ENCODE peak calls at places on chromosomes 16 and 17, in nine cellular contexts. V, D, Z, H, Y, N, W, P and J are unnamed samples.

GRCh38 chr17:62178579-62178978 is 113.5 kb upstream of the MED13 start:
- DNase-seq in V (no peak), D (no peak), Z (peak), H (no peak), Y (no peak), N (no peak), W (no peak), P (no peak), J (no peak)

GRCh38 chr16:535446-536405 is 8.2 kb downstream of the CAPN15 start:
- DNase-seq in V (peak), D (no peak), Z (peak), H (no peak), Y (no peak), N (no peak), W (peak), P (no peak), J (no peak)

GRCh38 chr17:1590031-1590746 is 27.6 kb upstream of the PITPNA start:
- DNase-seq in V (peak), D (peak), Z (peak), H (no peak), Y (peak), N (no peak), W (peak), P (no peak), J (no peak)

GRCh38 chr17:17533901-17534441 is 37.8 kb upstream of the RASD1 start:
- DNase-seq in V (peak), D (no peak), Z (peak), H (no peak), Y (no peak), N (no peak), W (peak), P (no peak), J (no peak)

GRCh38 chr17:60652484-60653247 is 25.0 kb upstream of the BCAS3 start:
- DNase-seq in V (no peak), D (no peak), Z (no peak), H (no peak), Y (no peak), N (no peak), W (no peak), P (no peak), J (no peak)

GRCh38 chr17:1647802-1648581 is 1.7 kb downstream of the RILP start:
- DNase-seq in V (peak), D (no peak), Z (peak), H (no peak), Y (no peak), N (peak), W (peak), P (no peak), J (no peak)

GRCh38 chr16:2860826-2861567 is 3.0 kb upstream of the PRSS22 start:
- DNase-seq in V (no peak), D (no peak), Z (no peak), H (no peak), Y (no peak), N (no peak), W (no peak), P (no peak), J (no peak)

GRCh38 chr17:38617074-38617860 is 11.5 kb upstream of the SRCIN1 start:
- DNase-seq in V (no peak), D (no peak), Z (no peak), H (no peak), Y (no peak), N (peak), W (no peak), P (no peak), J (no peak)

GRCh38 chr16:69083306-69083941 is 22.0 kb upstream of the HAS3 start:
- DNase-seq in V (no peak), D (no peak), Z (no peak), H (no peak), Y (no peak), N (no peak), W (no peak), P (no peak), J (no peak)

GRCh38 chr17:77356690-77357201 is 216.0 kb downstream of the SEC14L1 start:
- DNase-seq in V (no peak), D (no peak), Z (no peak), H (no peak), Y (peak), N (peak), W (peak), P (peak), J (no peak)

GRCh38 chr16:69482410-69482951 is 58.1 kb downstream of the CYB5B start:
- DNase-seq in V (no peak), D (peak), Z (no peak), H (no peak), Y (peak), N (peak), W (peak), P (peak), J (no peak)

GRCh38 chr17:68955181-68955841 is at the start of gene ABCA8:
- DNase-seq in V (no peak), D (no peak), Z (peak), H (no peak), Y (no peak), N (no peak), W (no peak), P (peak), J (no peak)

GRCh38 chr17:80220709-80221215 is 535 bp downstream of the SLC26A11 start:
- DNase-seq in V (peak), D (peak), Z (no peak), H (peak), Y (no peak), N (peak), W (no peak), P (no peak), J (peak)

GRCh38 chr17:39099686-39100293 is 51.6 kb downstream of the PLXDC1 start:
- DNase-seq in V (peak), D (peak), Z (no peak), H (no peak), Y (no peak), N (peak), W (no peak), P (peak), J (no peak)

GRCh38 chr17:44004761-44005526 is 522 bp downstream of the NAGS start:
- DNase-seq in V (peak), D (peak), Z (no peak), H (peak), Y (peak), N (no peak), W (peak), P (no peak), J (peak)

GRCh38 chr17:17140590-17140980 is 65.5 kb downstream of the PLD6 start:
- DNase-seq in V (no peak), D (no peak), Z (peak), H (no peak), Y (no peak), N (no peak), W (no peak), P (no peak), J (no peak)

GRCh38 chr16:17266606-17267313 is 204.0 kb downstream of the XYLT1 start:
- DNase-seq in V (peak), D (peak), Z (no peak), H (no peak), Y (no peak), N (no peak), W (peak), P (no peak), J (no peak)

GRCh38 chr17:45149037-45149668 is 878 bp downstream of the HEXIM1 start:
- DNase-seq in V (peak), D (peak), Z (peak), H (peak), Y (peak), N (peak), W (peak), P (peak), J (peak)

GRCh38 chr16:31094088-31094423 is 541 bp downstream of the VKORC1 start:
- DNase-seq in V (no peak), D (no peak), Z (no peak), H (peak), Y (peak), N (no peak), W (no peak), P (no peak), J (no peak)

GRCh38 chr16:30985401-30986128 is 558 bp downstream of the HSD3B7 start:
- DNase-seq in V (peak), D (peak), Z (peak), H (peak), Y (peak), N (no peak), W (peak), P (no peak), J (peak)

GRCh38 chr17:19464033-19465026 is 53.3 kb downstream of the RNF112 start:
- DNase-seq in V (no peak), D (peak), Z (no peak), H (no peak), Y (no peak), N (peak), W (peak), P (no peak), J (no peak)

GRCh38 chr17:73497721-73498120 is 146.5 kb downstream of the SDK2 start:
- DNase-seq in V (no peak), D (no peak), Z (no peak), H (no peak), Y (no peak), N (no peak), W (no peak), P (no peak), J (no peak)

GRCh38 chr16:53061701-53062159 is 6.9 kb downstream of the CHD9 start:
- DNase-seq in V (peak), D (no peak), Z (no peak), H (no peak), Y (no peak), N (no peak), W (peak), P (no peak), J (no peak)

GRCh38 chr17:37648555-37648954 is 5.3 kb upstream of the DDX52 start:
- DNase-seq in V (no peak), D (no peak), Z (no peak), H (no peak), Y (no peak), N (no peak), W (no peak), P (no peak), J (no peak)

GRCh38 chr17:47660064-47660492 is 10.4 kb downstream of the KPNB1 start:
- DNase-seq in V (no peak), D (no peak), Z (no peak), H (no peak), Y (no peak), N (no peak), W (no peak), P (no peak), J (no peak)

GRCh38 chr17:77942111-77942988 is 16.2 kb upstream of the TNRC6C start:
- DNase-seq in V (no peak), D (no peak), Z (no peak), H (no peak), Y (peak), N (no peak), W (no peak), P (peak), J (no peak)

DNA sequence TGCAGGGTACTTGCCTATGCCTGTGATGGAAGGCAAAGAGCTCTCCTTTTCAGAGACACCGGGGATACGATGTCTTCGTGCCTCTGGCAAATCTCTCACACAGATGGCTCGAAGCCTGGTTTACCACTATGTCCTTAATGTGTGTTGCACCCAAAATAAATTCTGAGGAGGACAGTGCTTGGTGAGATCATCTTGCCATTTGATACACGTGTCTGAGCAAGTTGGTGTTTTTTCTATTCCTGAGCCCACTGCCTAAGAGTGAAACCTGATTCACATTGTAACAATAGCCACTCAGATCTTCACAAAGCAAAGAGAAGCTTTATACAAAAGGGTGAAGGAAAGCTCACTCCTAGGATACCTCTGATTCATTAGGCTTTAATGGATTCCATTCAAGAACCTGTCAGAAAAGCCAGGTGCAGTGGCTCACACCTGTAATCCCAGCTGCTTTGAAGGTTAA is 33.1 kb upstream of the AKAP1 start:
- DNase-seq in V (no peak), D (no peak), Z (no peak), H (no peak), Y (no peak), N (peak), W (no peak), P (no peak), J (no peak)
- TF ChIP-seq EP300 in V (no peak), D (no peak), Z (no peak), H (no peak), Y (no peak), N (no peak), W (no peak), P (no peak), J (no peak)

GRCh38 chr17:50056961-50057330 is 1.0 kb downstream of the ITGA3 start:
- DNase-seq in V (peak), D (no peak), Z (peak), H (no peak), Y (no peak), N (no peak), W (peak), P (no peak), J (peak)
- TF ChIP-seq EP300 in V (no peak), D (no peak), Z (no peak), H (no peak), Y (no peak), N (no peak), W (no peak), P (no peak), J (no peak)

GRCh38 chr16:62135903-62136302 is 99.7 kb upstream of the CDH8 start:
- DNase-seq in V (no peak), D (no peak), Z (no peak), H (no peak), Y (no peak), N (no peak), W (no peak), P (no peak), J (no peak)

GRCh38 chr16:62137991-62138390 is 101.8 kb upstream of the CDH8 start:
- DNase-seq in V (no peak), D (no peak), Z (no peak), H (no peak), Y (no peak), N (no peak), W (no peak), P (no peak), J (no peak)
- TF ChIP-seq EP300 in V (no peak), D (no peak), Z (no peak), H (no peak), Y (no peak), N (no peak), W (no peak), P (no peak), J (no peak)

DNA sequence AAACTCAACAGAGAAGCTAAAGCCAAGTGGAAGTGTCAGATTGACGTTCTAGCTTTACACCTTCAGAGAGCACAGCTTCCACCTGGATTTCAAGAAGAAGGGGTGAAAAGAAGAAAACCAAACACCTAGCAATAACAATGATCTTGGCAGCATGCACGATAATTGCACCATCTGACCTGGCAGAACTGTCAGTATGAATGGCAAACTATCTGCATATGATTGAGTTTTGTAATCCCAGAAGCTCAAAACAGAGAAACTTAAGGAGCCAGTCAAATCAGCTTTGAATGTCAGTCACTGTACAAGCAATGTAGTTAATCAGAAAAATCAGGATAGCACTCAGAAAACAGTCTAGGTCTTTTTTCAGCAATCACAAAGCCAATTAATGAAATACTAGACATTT is 427.1 kb downstream of the ZFHX3 start:
- DNase-seq in V (no peak), D (no peak), Z (no peak), H (no peak), Y (no peak), N (no peak), W (no peak), P (no peak), J (no peak)
- TF ChIP-seq EP300 in V (no peak), D (no peak), Z (no peak), H (no peak), Y (no peak), N (no peak), W (no peak), P (no peak), J (no peak)

DNA sequence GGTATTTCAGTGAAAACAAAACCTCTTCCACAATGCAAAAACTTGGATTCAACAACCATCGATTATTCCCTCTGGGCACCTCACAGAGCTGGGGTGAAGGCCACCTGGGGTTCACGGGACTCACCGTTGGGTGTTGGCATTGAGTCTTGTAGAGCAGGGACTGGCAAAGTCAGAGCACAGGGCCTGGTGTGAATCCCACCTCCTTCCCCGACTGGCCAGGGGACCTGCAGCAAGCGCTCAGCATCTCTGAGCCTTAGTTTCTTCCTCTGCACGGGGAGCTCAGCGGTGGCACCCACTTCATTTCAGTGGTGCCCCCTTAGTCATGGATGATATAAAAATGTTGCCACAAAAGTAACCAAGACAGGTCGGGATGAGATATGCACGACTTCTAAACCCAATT is 100.4 kb downstream of the METRNL start:
- DNase-seq in V (no peak), D (no peak), Z (no peak), H (no peak), Y (peak), N (peak), W (no peak), P (peak), J (peak)
- TF ChIP-seq EP300 in V (no peak), D (no peak), Z (no peak), H (no peak), Y (no peak), N (no peak), W (no peak), P (no peak), J (no peak)

GRCh38 chr17:9274973-9275372 is 253.7 kb downstream of the NTN1 start:
- DNase-seq in V (no peak), D (no peak), Z (no peak), H (no peak), Y (no peak), N (no peak), W (no peak), P (no peak), J (no peak)

GRCh38 chr17:9271989-9272388 is 250.7 kb downstream of the NTN1 start:
- DNase-seq in V (no peak), D (no peak), Z (no peak), H (no peak), Y (no peak), N (no peak), W (no peak), P (no peak), J (no peak)

GRCh38 chr17:9274119-9274445 is 252.8 kb downstream of the NTN1 start:
- DNase-seq in V (no peak), D (no peak), Z (no peak), H (no peak), Y (no peak), N (no peak), W (no peak), P (no peak), J (no peak)

GRCh38 chr17:9272506-9272905 is 251.2 kb downstream of the NTN1 start:
- DNase-seq in V (no peak), D (no peak), Z (no peak), H (no peak), Y (no peak), N (no peak), W (no peak), P (no peak), J (no peak)

GRCh38 chr17:9273334-9274118 is 252.2 kb downstream of the NTN1 start:
- DNase-seq in V (peak), D (peak), Z (no peak), H (no peak), Y (no peak), N (peak), W (no peak), P (no peak), J (no peak)
- TF ChIP-seq EP300 in V (no peak), D (no peak), Z (no peak), H (no peak), Y (no peak), N (no peak), W (no peak), P (no peak), J (no peak)

GRCh38 chr16:27430512-27430911 is 28.5 kb downstream of the IL21R start:
- DNase-seq in V (no peak), D (peak), Z (no peak), H (no peak), Y (no peak), N (no peak), W (no peak), P (no peak), J (peak)

GRCh38 chr16:27430923-27431484 is 29.0 kb downstream of the IL21R start:
- DNase-seq in V (no peak), D (peak), Z (no peak), H (no peak), Y (no peak), N (peak), W (peak), P (no peak), J (no peak)

GRCh38 chr16:27429330-27429871 is 27.4 kb downstream of the IL21R start:
- DNase-seq in V (no peak), D (no peak), Z (no peak), H (no peak), Y (peak), N (peak), W (no peak), P (no peak), J (no peak)

GRCh38 chr16:27428035-27428785 is 26.2 kb downstream of the IL21R start:
- DNase-seq in V (no peak), D (no peak), Z (no peak), H (no peak), Y (peak), N (peak), W (no peak), P (no peak), J (no peak)

GRCh38 chr16:27429981-27430441 is 28.0 kb downstream of the IL21R start:
- DNase-seq in V (no peak), D (peak), Z (no peak), H (no peak), Y (peak), N (peak), W (peak), P (no peak), J (no peak)
- TF ChIP-seq EP300 in V (no peak), D (no peak), Z (no peak), H (no peak), Y (no peak), N (no peak), W (no peak), P (no peak), J (no peak)